ENCODE peak calls at places on chromosomes 2 and 18, in eight cellular contexts. T is tibial artery; M is heart right ventricle; D is brain microvascular endothelial cell; X is lung; Q is IMR-90; Y is SJSA1; R is CD8-positive, alpha-beta memory T cell. A is an unnamed sample.

GRCh38 chr2:233832869-233833812 is 21.2 kb downstream of the HJURP start:
- DNase-seq in T (peak; percentile 56), X (no peak), Y (peak; percentile 49), R (no peak), Q (peak; percentile 73), D (peak; percentile 53), M (no peak), A (peak; percentile 71)

GRCh38 chr2:169693344-169693743 is 861 bp downstream of the CFAP210 start:
- DNase-seq in R (peak; percentile 28), X (no peak), D (no peak), T (no peak), M (no peak), Q (no peak), Y (no peak), A (no peak)

GRCh38 chr2:43019536-43020183 is 206.7 kb downstream of the ZFP36L2 start:
- DNase-seq in R (no peak), M (no peak), D (no peak), X (no peak), T (peak; percentile 23), Y (no peak), Q (no peak), A (no peak)

GRCh38 chr2:232485757-232486557 is 1.7 kb downstream of the ECEL1 start:
- DNase-seq in Y (no peak), R (no peak), Q (no peak), T (peak; percentile 58), D (no peak), X (no peak), M (no peak), A (no peak)

GRCh38 chr2:132383956-132384355 is 32.6 kb upstream of the GPR39 start:
- DNase-seq in Q (no peak), T (no peak), D (no peak), M (no peak), R (no peak), X (no peak), Y (no peak), A (no peak)

GRCh38 chr2:112646102-112646719 is 472 bp downstream of the SLC20A1 start:
- DNase-seq in D (no peak), X (no peak), R (no peak), Q (no peak), T (no peak), Y (no peak), M (no peak), A (no peak)

GRCh38 chr2:213065583-213066444 is 85.6 kb downstream of the IKZF2 start:
- DNase-seq in Y (no peak), Q (peak; percentile 50), M (peak; percentile 29), X (peak; percentile 33), R (peak; percentile 11), D (peak; percentile 20), T (no peak), A (peak; percentile 5)

GRCh38 chr2:208311954-208312353 is 45.9 kb downstream of the PIKFYVE start:
- DNase-seq in Q (peak; percentile 25), Y (no peak), T (no peak), M (no peak), R (no peak), X (no peak), D (peak; percentile 22), A (no peak)

GRCh38 chr2:71945133-71945959 is 202.3 kb downstream of the CYP26B1 start:
- DNase-seq in T (peak; percentile 55), Q (no peak), Y (no peak), M (peak; percentile 40), X (peak; percentile 19), D (no peak), R (no peak), A (no peak)

GRCh38 chr2:24280645-24281044 is 79.7 kb downstream of the ITSN2 start:
- DNase-seq in Q (no peak), R (no peak), X (no peak), T (no peak), Y (no peak), M (no peak), D (no peak), A (no peak)

GRCh38 chr2:61928816-61929471 is 23.5 kb downstream of the COMMD1 start:
- DNase-seq in Y (peak; percentile 37), M (no peak), Q (peak; percentile 66), D (peak; percentile 14), X (no peak), R (no peak), T (no peak), A (peak; percentile 5)

GRCh38 chr2:71558300-71559051 is 105.1 kb downstream of the DYSF start:
- DNase-seq in R (no peak), D (peak; percentile 16), T (no peak), Y (no peak), X (no peak), M (no peak), Q (no peak), A (peak; percentile 44)

GRCh38 chr18:31499157-31499524 is 1.2 kb downstream of the DSG2 start:
- DNase-seq in D (no peak), Y (no peak), M (no peak), X (no peak), T (no peak), R (no peak), Q (no peak), A (no peak)

GRCh38 chr18:32470136-32470712 is 458 bp downstream of the GAREM1 start:
- DNase-seq in Y (no peak), D (peak; percentile 20), T (peak; percentile 74), M (peak; percentile 54), X (peak; percentile 35), Q (peak; percentile 17), R (no peak), A (peak; percentile 25)

GRCh38 chr2:25685741-25686140 is 12.4 kb upstream of the DTNB start:
- DNase-seq in Q (no peak), R (no peak), T (no peak), X (no peak), D (no peak), M (no peak), Y (no peak), A (no peak)

GRCh38 chr2:23498941-23499340 is 114.0 kb downstream of the KLHL29 start:
- DNase-seq in D (no peak), T (no peak), Y (no peak), X (no peak), R (no peak), M (no peak), Q (peak; percentile 44), A (no peak)

GRCh38 chr18:49898421-49898820 is 85.1 kb upstream of the ACAA2 start:
- DNase-seq in Q (peak; percentile 69), D (peak; percentile 82), M (no peak), R (peak; percentile 37), Y (peak; percentile 52), T (no peak), X (peak; percentile 53), A (peak; percentile 30)

GRCh38 chr2:178287652-178288344 is 93.5 kb downstream of the OSBPL6 start:
- DNase-seq in Y (no peak), D (no peak), R (no peak), X (no peak), Q (no peak), T (no peak), M (no peak), A (no peak)

GRCh38 chr2:42575458-42576064 is 7.1 kb downstream of the MTA3 start:
- DNase-seq in R (no peak), M (no peak), D (no peak), T (no peak), X (no peak), Y (no peak), Q (no peak), A (no peak)

GRCh38 chr18:50709215-50709614 is 110.6 kb downstream of the MRO start:
- DNase-seq in T (no peak), M (no peak), D (no peak), R (no peak), Q (no peak), Y (no peak), X (no peak), A (no peak)

GRCh38 chr18:75062297-75062886 is 146.5 kb downstream of the PTGR3 start:
- DNase-seq in R (no peak), X (no peak), Q (no peak), M (no peak), T (no peak), D (no peak), Y (no peak), A (no peak)

GRCh38 chr18:31192086-31192776 is 29.6 kb upstream of the DSC1 start:
- DNase-seq in Q (no peak), M (no peak), R (no peak), D (no peak), X (no peak), Y (no peak), T (no peak), A (no peak)

GRCh38 chr2:30736461-30737325 is 70.6 kb downstream of the CAPN13 start:
- DNase-seq in X (no peak), T (peak; percentile 44), M (no peak), R (no peak), D (no peak), Q (no peak), Y (no peak), A (no peak)

GRCh38 chr18:35117951-35118411 is 76.8 kb downstream of the MAPRE2 start:
- DNase-seq in Y (no peak), M (no peak), X (no peak), T (no peak), Q (peak; percentile 70), D (peak; percentile 59), R (no peak), A (no peak)
- H3K36me3 ChIP-seq in Y (no peaks in the 10 kb centered on the region), M (no peaks in the 10 kb centered on the region), X (no peaks in the 10 kb centered on the region), T (no peaks in the 10 kb centered on the region), Q (no peaks in the 10 kb centered on the region), D (no peaks in the 10 kb centered on the region), R (peaks cover 5% of the 10 kb centered on the region), A (no peaks in the 10 kb centered on the region)

GRCh38 chr2:127707890-127708648 is 6.8 kb downstream of the SFT2D3 start:
- DNase-seq in Q (no peak), D (no peak), M (no peak), Y (peak; percentile 80), T (no peak), R (no peak), X (peak; percentile 47), A (peak; percentile 19)
- H3K36me3 ChIP-seq in Q (peaks cover 37% of the 10 kb centered on the region), D (peaks cover 28% of the 10 kb centered on the region), M (peaks cover 81% of the 10 kb centered on the region), Y (peaks cover 62% of the 10 kb centered on the region), T (peaks cover 25% of the 10 kb centered on the region), R (peaks cover 33% of the 10 kb centered on the region), X (peaks cover 29% of the 10 kb centered on the region), A (peaks cover 62% of the 10 kb centered on the region)

DNA sequence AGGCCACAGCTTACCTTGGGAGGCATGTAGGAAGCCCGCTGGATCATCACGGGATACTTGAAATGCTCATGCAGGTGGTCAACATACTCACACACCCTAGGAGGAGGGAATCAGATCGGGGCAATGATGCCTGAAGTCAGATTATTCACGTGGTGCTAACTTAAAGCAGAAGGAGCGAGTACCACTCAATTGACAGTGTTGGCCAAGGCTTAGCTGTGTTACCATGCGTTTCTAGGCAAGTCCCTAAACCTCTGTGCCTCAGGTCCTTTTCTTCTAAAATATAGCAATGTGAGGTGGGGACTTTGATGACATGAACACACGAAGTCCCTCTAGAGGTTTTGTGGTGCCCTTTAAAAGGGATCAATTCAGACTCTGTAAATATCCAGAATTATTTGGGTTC is 17.9 kb downstream of the TYMS start:
- DNase-seq in R (no peak), D (no peak), Y (no peak), Q (no peak), T (no peak), X (no peak), M (no peak), A (no peak)
- H3K36me3 ChIP-seq in R (peaks cover 13% of the 10 kb centered on the region), D (peaks cover 19% of the 10 kb centered on the region), Y (peaks cover 75% of the 10 kb centered on the region), Q (peaks cover 29% of the 10 kb centered on the region), T (peaks cover 15% of the 10 kb centered on the region), X (peaks cover 39% of the 10 kb centered on the region), M (peaks cover 94% of the 10 kb centered on the region), A (peaks cover 53% of the 10 kb centered on the region)

DNA sequence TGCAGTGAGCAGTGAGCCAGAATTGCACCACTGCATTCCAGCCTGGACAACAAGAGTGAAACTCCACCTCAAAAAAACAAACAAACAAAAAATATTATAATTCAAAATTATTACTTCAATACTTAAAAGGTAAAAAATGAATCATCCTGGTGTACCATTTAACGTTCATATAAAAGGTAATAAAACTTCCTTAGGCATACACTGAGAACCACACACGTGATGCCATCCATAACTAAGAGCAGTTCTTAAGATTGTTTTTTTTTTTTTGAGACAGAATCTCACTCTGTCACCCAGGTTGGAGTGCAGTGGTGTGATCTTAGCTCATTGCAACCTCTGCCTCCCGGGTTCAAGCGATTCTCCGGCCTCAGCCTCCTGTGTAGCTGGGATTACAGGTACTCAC is 29.4 kb downstream of the YWHAQ start:
- DNase-seq in Q (no peak), Y (no peak), X (no peak), D (no peak), M (no peak), T (no peak), R (no peak), A (no peak)
- H3K36me3 ChIP-seq in Q (peaks cover 23% of the 10 kb centered on the region), Y (peaks cover 55% of the 10 kb centered on the region), X (peaks cover 4% of the 10 kb centered on the region), D (peaks cover 21% of the 10 kb centered on the region), M (peaks cover 25% of the 10 kb centered on the region), T (peaks cover 16% of the 10 kb centered on the region), R (no peaks in the 10 kb centered on the region), A (peaks cover 72% of the 10 kb centered on the region)